ENCODE peak calls at places on chromosomes 16 and 17, in seven cellular contexts. P, B, Y, U, H, C and D are unnamed samples.

GRCh38 chr17:73719588-73720071 is 75.4 kb upstream of the SDK2 start:
- DNase-seq in B (peak), P (no peak), U (no peak), H (peak), Y (no peak), C (peak), D (no peak)

GRCh38 chr16:56258508-56259424 is 67.5 kb downstream of the GNAO1 start:
- DNase-seq in B (peak), U (no peak), Y (no peak), C (no peak), P (no peak), H (no peak), D (no peak)

GRCh38 chr17:74767111-74767516 is 9.0 kb downstream of the NAT9 start:
- DNase-seq in P (no peak), B (peak), Y (no peak), C (no peak), H (no peak), U (no peak), D (no peak)

GRCh38 chr17:7404737-7405412 is 978 bp upstream of the TMEM256 start:
- DNase-seq in P (no peak), Y (no peak), C (peak), B (peak), U (no peak), H (no peak), D (no peak)

GRCh38 chr17:80964231-80964856 is 27.3 kb upstream of the CHMP6 start:
- DNase-seq in Y (no peak), H (no peak), U (no peak), C (no peak), B (no peak), P (no peak), D (no peak)

GRCh38 chr16:64356267-64356666 is 765.6 kb downstream of the CDH11 start:
- DNase-seq in P (no peak), B (peak), C (no peak), U (no peak), H (peak), Y (no peak), D (peak)

GRCh38 chr16:57609541-57610401 is 18.7 kb upstream of the ADGRG1 start:
- DNase-seq in U (no peak), Y (peak), P (no peak), C (no peak), B (no peak), H (peak), D (no peak)

GRCh38 chr16:16196099-16196498 is 27.2 kb downstream of the ABCC6 start:
- DNase-seq in B (no peak), P (no peak), U (no peak), C (no peak), H (no peak), Y (no peak), D (no peak)

GRCh38 chr17:61477204-61477834 is 25.1 kb downstream of the TBX4 start:
- DNase-seq in B (no peak), U (no peak), P (no peak), H (no peak), C (no peak), Y (no peak), D (no peak)

GRCh38 chr16:84286568-84287220 is 8.0 kb upstream of the WFDC1 start:
- DNase-seq in Y (no peak), C (peak), H (peak), U (no peak), B (no peak), P (no peak), D (peak)

GRCh38 chr16:50202926-50203624 is 50.0 kb downstream of the TENT4B start:
- DNase-seq in U (no peak), B (no peak), Y (no peak), C (no peak), P (no peak), H (peak), D (no peak)

GRCh38 chr17:68341482-68341881 is 50.2 kb downstream of the ARSG start:
- DNase-seq in H (no peak), U (no peak), P (no peak), Y (no peak), C (no peak), B (no peak), D (no peak)

GRCh38 chr17:68343976-68344375 is 52.7 kb downstream of the ARSG start:
- DNase-seq in C (no peak), P (no peak), U (no peak), H (no peak), B (no peak), Y (no peak), D (no peak)

GRCh38 chr17:68347380-68347779 is 56.1 kb downstream of the ARSG start:
- DNase-seq in P (no peak), C (no peak), H (no peak), B (no peak), Y (no peak), U (no peak), D (no peak)

GRCh38 chr17:68346448-68346847 is 55.2 kb downstream of the ARSG start:
- DNase-seq in C (peak), Y (peak), H (no peak), P (no peak), B (no peak), U (no peak), D (no peak)

GRCh38 chr17:68344701-68345136 is 53.4 kb downstream of the ARSG start:
- DNase-seq in U (no peak), P (no peak), B (no peak), C (no peak), H (no peak), Y (peak), D (no peak)
- H3K27ac ChIP-seq in U (no peak), P (no peak), B (no peak), C (no peak), H (no peak), Y (peak), D (no peak)

DNA sequence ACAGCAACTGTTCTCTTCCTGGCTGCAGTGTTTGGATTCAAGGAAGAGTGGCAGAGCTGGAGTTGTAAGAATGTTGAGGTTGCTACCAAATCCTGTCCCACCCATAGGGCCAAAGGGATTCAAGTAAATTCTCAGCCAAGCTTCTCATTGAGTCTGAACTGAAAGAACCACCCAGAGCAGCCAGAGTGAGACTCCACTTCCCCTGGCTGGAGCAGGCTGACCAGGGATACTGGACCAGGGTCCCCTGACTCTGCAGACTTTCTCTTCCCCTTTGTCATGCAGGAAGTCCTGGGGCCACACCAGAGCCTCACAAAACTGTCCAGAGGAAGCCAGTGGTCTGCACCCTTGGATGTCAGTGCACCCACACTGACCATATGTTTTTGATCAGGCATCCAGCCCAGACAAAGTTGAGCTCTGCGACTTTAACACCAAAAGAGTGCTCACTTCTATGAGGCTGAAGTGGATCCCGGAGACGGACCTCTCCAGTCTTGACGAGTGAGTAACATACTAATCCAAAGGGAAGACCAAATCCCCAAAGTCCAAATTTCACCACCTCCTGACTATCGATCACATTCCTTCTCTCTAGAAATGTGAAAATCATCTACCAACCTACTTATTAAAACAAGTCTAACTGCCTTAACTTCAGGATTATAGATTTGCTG is 4.1 kb downstream of the NXN start:
- DNase-seq in P (no peak), H (no peak), U (no peak), B (peak), Y (no peak), C (no peak), D (no peak)
- H3K27ac ChIP-seq in P (no peak), H (peak), U (peak), B (no peak), Y (no peak), C (peak), D (no peak)

DNA sequence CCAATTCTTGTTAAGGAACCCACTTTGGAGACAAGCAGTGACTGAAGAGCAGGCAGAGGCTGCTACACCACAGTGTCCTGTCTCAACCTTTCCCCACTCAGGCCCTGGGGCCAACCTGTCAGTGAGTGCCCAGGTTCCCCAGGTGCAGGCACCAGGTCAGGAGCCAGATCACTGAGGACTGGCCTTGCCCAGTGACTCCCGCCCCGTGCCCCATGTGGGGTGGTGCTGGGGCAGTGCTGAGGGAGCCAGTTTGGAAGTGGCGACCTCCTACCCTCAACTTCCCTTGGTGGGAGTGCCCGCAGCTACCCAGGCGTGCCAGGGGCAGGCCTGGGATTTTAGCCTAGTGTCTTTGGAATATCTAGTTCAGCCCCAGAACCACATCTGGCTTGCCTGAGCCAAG is 29.3 kb downstream of the SREBF1 start:
- DNase-seq in Y (no peak), P (no peak), C (no peak), H (no peak), B (no peak), U (no peak), D (no peak)
- H3K27ac ChIP-seq in Y (no peak), P (no peak), C (peak), H (no peak), B (no peak), U (no peak), D (no peak)

DNA sequence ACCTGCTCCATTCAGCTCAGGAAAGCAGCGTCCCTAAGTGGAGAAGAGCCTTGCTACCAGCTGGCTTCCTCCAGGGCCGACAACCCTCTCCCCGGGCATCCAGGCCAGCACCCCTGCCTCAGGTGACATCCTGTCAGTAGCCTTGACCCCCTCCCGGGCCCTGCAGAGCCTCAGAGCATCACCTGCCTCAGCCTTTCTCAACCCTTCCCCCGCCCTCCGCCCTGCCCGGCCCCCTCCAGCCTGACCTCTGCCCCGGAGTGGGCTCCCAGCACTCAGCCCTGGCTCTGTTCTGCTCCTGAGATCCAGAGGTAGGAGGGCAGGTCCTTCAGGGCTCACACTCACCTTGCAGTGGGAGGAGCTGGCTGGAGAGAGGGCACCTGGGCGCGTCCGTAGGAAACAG is 73.8 kb upstream of the METRNL start:
- DNase-seq in U (no peak), H (no peak), B (no peak), Y (no peak), C (no peak), P (no peak), D (no peak)
- H3K27ac ChIP-seq in U (no peak), H (no peak), B (no peak), Y (no peak), C (no peak), P (no peak), D (no peak)

GRCh38 chr16:70687671-70688265 is 1.9 kb upstream of the MTSS2 start:
- DNase-seq in P (no peak), C (no peak), Y (no peak), B (no peak), U (no peak), H (no peak), D (no peak)
- H3K27ac ChIP-seq in P (peak), C (peak), Y (no peak), B (peak), U (peak), H (peak), D (peak)

GRCh38 chr17:35713069-35713728 is 18.2 kb upstream of the RASL10B start:
- DNase-seq in C (no peak), B (no peak), U (no peak), P (peak), H (peak), Y (no peak), D (peak)
- H3K27ac ChIP-seq in C (peak), B (peak), U (no peak), P (peak), H (no peak), Y (no peak), D (peak)

GRCh38 chr17:2179615-2180295 is 123.8 kb downstream of the SMG6 start:
- DNase-seq in H (peak), P (peak), C (peak), Y (no peak), B (peak), U (no peak), D (peak)
- H3K27ac ChIP-seq in H (peak), P (peak), C (peak), Y (no peak), B (peak), U (peak), D (peak)

DNA sequence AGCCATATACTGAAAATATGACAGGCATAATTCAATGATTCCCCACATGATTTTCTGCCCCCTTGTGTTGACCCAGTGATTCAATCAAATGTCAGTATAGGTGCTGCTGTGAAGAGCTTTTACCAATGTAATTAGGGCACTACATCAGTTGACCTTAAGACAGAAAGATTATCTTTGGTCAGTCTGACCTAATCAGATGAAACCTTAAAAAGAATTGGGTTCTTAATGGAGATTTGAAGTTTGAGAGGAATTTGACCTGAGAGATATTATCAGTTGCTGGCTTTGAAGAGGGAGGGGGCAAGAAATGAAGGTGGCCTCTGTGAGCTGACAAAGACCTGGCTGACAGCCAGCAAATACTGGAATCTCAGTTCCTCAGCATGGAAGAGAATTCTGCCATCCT is 358.7 kb upstream of the CA10 start:
- DNase-seq in H (no peak), U (no peak), P (no peak), B (no peak), Y (no peak), C (no peak), D (no peak)
- H3K27ac ChIP-seq in H (no peak), U (no peak), P (no peak), B (no peak), Y (no peak), C (no peak), D (no peak)

DNA sequence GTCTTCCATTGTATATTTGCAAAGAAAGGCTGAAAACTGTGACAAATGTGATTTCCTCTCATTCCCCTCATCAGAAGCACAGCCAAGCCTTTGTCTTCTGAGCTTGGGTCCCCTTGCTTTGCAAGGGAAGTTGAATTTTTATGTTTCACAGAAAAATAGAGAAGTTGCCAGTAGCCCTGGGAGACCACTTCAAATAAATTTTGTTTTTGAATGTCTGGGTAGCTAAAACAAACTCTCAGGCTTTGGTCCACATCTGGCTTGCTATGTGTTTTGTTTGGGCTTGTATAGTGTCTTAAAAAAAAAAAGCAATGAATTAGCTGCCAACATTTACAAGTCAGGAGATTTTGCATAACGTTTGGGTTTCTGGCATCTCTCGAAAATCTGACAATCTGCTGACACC is 24.1 kb downstream of the PIK3R6 start:
- DNase-seq in C (no peak), H (no peak), P (no peak), Y (no peak), B (no peak), U (no peak), D (no peak)
- H3K27ac ChIP-seq in C (no peak), H (no peak), P (no peak), Y (no peak), B (no peak), U (no peak), D (no peak)

DNA sequence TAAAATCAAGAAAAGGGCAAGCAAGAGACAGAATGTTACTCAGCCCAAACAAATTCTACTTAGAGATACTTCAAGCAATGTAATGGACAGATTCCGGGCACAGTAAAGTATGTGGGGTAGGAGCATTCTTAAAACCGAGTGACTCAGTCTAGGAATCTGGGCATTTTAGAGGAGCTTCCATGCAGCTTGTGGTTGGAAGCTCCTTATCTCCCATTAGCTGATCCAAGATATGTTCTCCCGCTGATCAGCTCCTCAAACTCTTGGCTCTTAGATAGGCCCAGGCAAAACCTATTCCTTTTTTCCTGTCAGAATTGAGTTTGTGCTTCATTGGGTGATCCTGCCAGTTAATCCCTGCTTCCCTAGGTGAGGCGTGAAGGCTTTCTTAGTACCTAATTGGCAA is 303.3 kb downstream of the CEP112 start:
- DNase-seq in Y (no peak), U (no peak), B (no peak), P (no peak), C (no peak), H (no peak), D (no peak)
- H3K27ac ChIP-seq in Y (no peak), U (no peak), B (no peak), P (no peak), C (no peak), H (no peak), D (no peak)